ENCODE peak calls at places on chromosomes 5 and 9, in seven cellular contexts. Z, Y, N, S, T, Q and O are unnamed samples.
A peak's percentile ranks its signal among the peaks of the same experiment; 100 is the strongest.

GRCh38 chr5:110265199-110265598 is 461.3 kb downstream of the TMEM232 start:
- DNase-seq in Z (no peak), Y (no peak), N (no peak), S (no peak), T (no peak), Q (peak; percentile 47), O (no peak)

GRCh38 chr9:70525553-70525952 is 111.1 kb upstream of the KLF9 start:
- DNase-seq in Z (no peak), Y (no peak), N (no peak), S (no peak), T (no peak), Q (no peak), O (no peak)

GRCh38 chr5:142175039-142175438 is 66.5 kb downstream of the NDFIP1 start:
- DNase-seq in Z (no peak), Y (no peak), N (no peak), S (no peak), T (no peak), Q (no peak), O (no peak)

GRCh38 chr9:137341227-137341626 is 39.2 kb upstream of the NRARP start:
- DNase-seq in Z (no peak), Y (no peak), N (no peak), S (no peak), T (no peak), Q (no peak), O (no peak)

GRCh38 chr5:79263-79662 is 12.7 kb upstream of the PLEKHG4B start:
- DNase-seq in Z (no peak), Y (no peak), N (no peak), S (peak; percentile 35), T (no peak), Q (no peak), O (no peak)

GRCh38 chr5:180117378-180117725 is 45.8 kb upstream of the RNF130 start:
- DNase-seq in Z (no peak), Y (no peak), N (no peak), S (peak; percentile 30), T (no peak), Q (no peak), O (no peak)

GRCh38 chr5:143889986-143890385 is 78.0 kb downstream of the HMHB1 start:
- DNase-seq in Z (no peak), Y (no peak), N (no peak), S (no peak), T (peak; percentile 96), Q (no peak), O (no peak)

GRCh38 chr9:106798021-106798799 is 64.8 kb upstream of the ZNF462 start:
- DNase-seq in Z (no peak), Y (no peak), N (no peak), S (no peak), T (no peak), Q (no peak), O (no peak)

GRCh38 chr9:75892168-75892901 is 1.9 kb downstream of the PCSK5 start:
- DNase-seq in Z (no peak), Y (peak; percentile 70), N (peak; percentile 69), S (no peak), T (no peak), Q (peak; percentile 85), O (no peak)

GRCh38 chr5:80885698-80886000 is 74.5 kb upstream of the RASGRF2 start:
- DNase-seq in Z (no peak), Y (no peak), N (peak; percentile 40), S (no peak), T (no peak), Q (no peak), O (no peak)

GRCh38 chr5:110726249-110727024 is at the start of gene TMEM232:
- DNase-seq in Z (peak; percentile 87), Y (peak; percentile 76), N (peak; percentile 92), S (peak; percentile 75), T (no peak), Q (peak; percentile 83), O (peak; percentile 36)

GRCh38 chr9:127733609-127734008 is 1.5 kb downstream of the TOR2A start:
- DNase-seq in Z (no peak), Y (no peak), N (no peak), S (no peak), T (no peak), Q (no peak), O (no peak)

GRCh38 chr5:112350626-112351025 is 68.5 kb downstream of the EPB41L4A start:
- DNase-seq in Z (no peak), Y (no peak), N (no peak), S (no peak), T (no peak), Q (no peak), O (no peak)

GRCh38 chr5:176407456-176408244 is 8.7 kb downstream of the CLTB start:
- DNase-seq in Z (no peak), Y (no peak), N (no peak), S (no peak), T (no peak), Q (no peak), O (no peak)

GRCh38 chr5:170338933-170339779 is 41.6 kb upstream of the LCP2 start:
- DNase-seq in Z (peak; percentile 81), Y (peak; percentile 33), N (peak; percentile 53), S (no peak), T (no peak), Q (no peak), O (peak; percentile 67)

GRCh38 chr5:36079200-36079761 is 12.6 kb upstream of the UGT3A2 start:
- DNase-seq in Z (no peak), Y (no peak), N (peak; percentile 91), S (no peak), T (no peak), Q (no peak), O (no peak)

GRCh38 chr5:135373747-135374515 is 25.1 kb downstream of the MACROH2A1 start:
- DNase-seq in Z (no peak), Y (no peak), N (peak; percentile 65), S (no peak), T (no peak), Q (no peak), O (no peak)

GRCh38 chr9:112544477-112544876 is 57.9 kb downstream of the KIAA1958 start:
- DNase-seq in Z (no peak), Y (no peak), N (no peak), S (no peak), T (no peak), Q (no peak), O (no peak)

GRCh38 chr9:70043689-70044449 is at the start of gene MAMDC2:
- DNase-seq in Z (no peak), Y (peak; percentile 42), N (peak; percentile 73), S (peak; percentile 76), T (no peak), Q (peak; percentile 89), O (no peak)

GRCh38 chr9:126514037-126514821 is 99.5 kb upstream of the LMX1B start:
- DNase-seq in Z (peak; percentile 73), Y (peak; percentile 59), N (peak; percentile 81), S (peak; percentile 82), T (no peak), Q (peak; percentile 93), O (peak; percentile 47)

GRCh38 chr9:112176410-112177010 is 1.4 kb upstream of the SUSD1 start:
- DNase-seq in Z (peak; percentile 65), Y (peak; percentile 42), N (no peak), S (no peak), T (no peak), Q (no peak), O (peak; percentile 52)

GRCh38 chr9:110126457-110126856 is 81.5 kb downstream of the C9orf152 start:
- DNase-seq in Z (no peak), Y (no peak), N (peak; percentile 28), S (no peak), T (no peak), Q (no peak), O (no peak)
- H3K4me3 ChIP-seq in Z (no peak overlapping the region), Y (no peak overlapping the region), N (no peak overlapping the region), S (peak overlapping the region; percentile 59), T (no peak overlapping the region), Q (peak overlapping the region; percentile 51), O (no peak overlapping the region)

DNA sequence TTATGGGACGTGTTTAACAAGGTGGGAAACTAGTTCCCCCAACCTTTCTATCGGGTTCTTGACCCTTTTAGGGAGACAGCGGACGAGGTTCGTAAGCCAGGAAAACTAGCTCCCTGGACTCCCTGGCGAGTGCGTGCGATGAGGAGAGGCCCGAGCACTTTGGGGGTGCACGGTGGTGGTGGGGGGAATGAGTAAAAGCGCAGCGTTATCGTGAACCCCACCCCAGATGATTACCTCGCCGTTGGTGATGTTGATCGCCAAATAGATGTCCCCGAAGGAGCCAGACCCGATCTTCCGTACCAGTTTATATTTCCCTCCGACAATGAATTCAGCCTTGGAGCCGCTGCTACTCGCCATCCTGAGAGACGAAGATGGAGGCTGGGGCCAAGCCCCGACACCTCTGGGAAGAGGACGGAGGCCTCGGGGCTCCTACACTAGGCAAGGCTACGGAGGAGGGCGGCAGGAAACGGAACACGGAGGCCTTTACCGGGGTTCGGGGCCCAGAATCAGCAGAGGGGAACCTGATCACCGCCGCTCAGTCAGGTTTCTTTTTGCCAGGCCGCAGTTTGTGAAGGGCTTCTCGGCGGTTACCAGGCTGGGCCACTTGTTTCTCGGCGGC is 522 bp downstream of the CSNK1A1 start:
- DNase-seq in Z (peak; percentile 48), Y (peak; percentile 35), N (no peak), S (no peak), T (no peak), Q (no peak), O (peak; percentile 17)
- H3K4me3 ChIP-seq in Z (peak overlapping the region; percentile 95), Y (peak overlapping the region; percentile 75), N (peak overlapping the region; percentile 100), S (peak overlapping the region; percentile 99), T (peak overlapping the region; percentile 91), Q (peak overlapping the region; percentile 97), O (peak overlapping the region; percentile 94)

DNA sequence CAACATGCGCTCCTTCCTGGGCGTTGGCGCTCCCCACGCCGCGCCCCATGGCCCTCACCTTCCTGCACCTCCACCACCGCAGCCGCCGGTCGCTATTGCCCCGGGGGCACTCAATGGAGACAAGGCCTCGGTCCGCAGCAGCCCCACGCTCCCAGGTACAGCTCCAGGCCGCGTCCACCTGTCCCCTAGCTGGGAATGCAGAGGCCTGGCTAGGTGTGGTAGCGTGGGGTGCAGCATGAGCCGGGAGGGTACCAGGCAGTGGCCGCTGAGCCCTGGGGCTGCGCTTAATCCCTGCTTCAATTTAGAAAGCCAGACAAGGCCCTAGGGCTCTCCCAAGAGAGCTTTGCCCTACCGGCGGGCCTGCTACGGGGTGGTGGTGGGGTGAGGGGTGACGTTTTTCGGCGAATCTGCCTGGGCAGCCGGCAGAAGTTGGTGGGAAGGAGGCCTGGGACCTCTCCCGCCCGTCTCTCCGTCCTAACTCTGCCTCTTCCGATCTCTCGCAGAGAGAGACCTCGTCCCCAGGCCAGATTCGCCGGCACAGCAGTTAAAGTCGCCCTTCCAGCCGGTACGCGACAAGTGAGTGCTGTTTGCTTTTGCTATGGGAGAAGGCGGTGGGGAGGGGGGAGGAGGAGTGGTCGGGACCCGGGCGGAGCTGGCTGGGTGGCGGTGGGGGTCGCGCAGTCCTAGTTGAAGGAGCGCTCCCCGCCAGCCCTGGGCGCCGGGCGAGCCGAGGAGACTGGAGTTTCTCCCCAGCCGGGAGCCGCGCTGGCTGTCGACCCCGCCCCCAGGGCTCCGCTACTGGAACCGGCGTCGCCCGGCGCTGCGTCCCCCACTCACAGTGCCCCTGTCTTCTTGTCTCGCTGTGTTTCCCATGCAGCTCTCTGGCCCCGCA is 4.7 kb downstream of the IRX1 start:
- DNase-seq in Z (no peak), Y (no peak), N (peak; percentile 78), S (no peak), T (no peak), Q (no peak), O (no peak)
- H3K4me3 ChIP-seq in Z (no peak overlapping the region), Y (no peak overlapping the region), N (no peak overlapping the region), S (no peak overlapping the region), T (no peak overlapping the region), Q (peak overlapping the region; percentile 8), O (no peak overlapping the region)

DNA sequence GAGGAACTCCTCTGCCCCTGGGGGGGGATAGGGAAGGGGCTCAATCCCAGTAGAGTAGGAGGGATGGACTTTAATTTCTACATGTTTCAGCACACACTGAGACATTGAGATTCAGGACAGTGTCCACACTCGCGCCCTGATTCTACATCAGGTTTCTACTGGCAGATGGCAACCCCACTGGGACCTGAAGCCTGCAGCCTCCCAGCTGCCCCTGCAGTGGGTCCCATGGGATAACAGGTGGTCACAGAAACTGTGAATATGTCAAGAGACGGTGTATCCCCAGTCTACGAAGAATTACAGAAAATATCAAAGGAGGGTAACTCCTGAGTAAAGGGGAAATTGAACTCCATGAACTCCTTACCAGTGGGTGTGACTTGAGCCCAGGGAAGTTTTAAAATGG is 2.4 kb upstream of the TERT start:
- DNase-seq in Z (no peak), Y (no peak), N (no peak), S (peak; percentile 14), T (no peak), Q (no peak), O (no peak)
- H3K4me3 ChIP-seq in Z (no peak overlapping the region), Y (no peak overlapping the region), N (no peak overlapping the region), S (no peak overlapping the region), T (no peak overlapping the region), Q (no peak overlapping the region), O (no peak overlapping the region)